ENCODE peak calls at places on chromosomes 5 and 9, in five cellular contexts. One of them, this sample, is unnamed. For H3K4me1, the result is how much of the 10 kb centered on the place peaks cover.

GRCh38 chr5:40446910-40447309 is 232.8 kb upstream of the PTGER4 start:
- DNase-seq in Peyer's patch: peak
- DNase-seq in vagina: no peak
- DNase-seq in SK-N-SH: no peak
- DNase-seq in tibial artery: no peak
- DNase-seq in this sample: no peak

GRCh38 chr9:87292449-87293191 is 205.0 kb upstream of the DAPK1 start:
- DNase-seq in SK-N-SH: no peak
- DNase-seq in tibial artery: no peak
- DNase-seq in Peyer's patch: no peak
- DNase-seq in vagina: no peak
- DNase-seq in this sample: no peak

GRCh38 chr9:131227112-131228058 is 48.9 kb downstream of the FAM78A start:
- DNase-seq in tibial artery: no peak
- DNase-seq in Peyer's patch: peak
- DNase-seq in vagina: no peak
- DNase-seq in SK-N-SH: peak
- DNase-seq in this sample: no peak

GRCh38 chr5:64140018-64140417 is 25.6 kb upstream of the RNF180 start:
- DNase-seq in Peyer's patch: no peak
- DNase-seq in tibial artery: no peak
- DNase-seq in SK-N-SH: no peak
- DNase-seq in vagina: no peak
- DNase-seq in this sample: no peak

GRCh38 chr9:14350766-14351165 is 36.8 kb upstream of the NFIB start:
- DNase-seq in Peyer's patch: no peak
- DNase-seq in vagina: no peak
- DNase-seq in SK-N-SH: peak
- DNase-seq in tibial artery: peak
- DNase-seq in this sample: no peak

GRCh38 chr5:32651638-32652037 is 59.5 kb upstream of the NPR3 start:
- DNase-seq in tibial artery: no peak
- DNase-seq in vagina: no peak
- DNase-seq in Peyer's patch: no peak
- DNase-seq in SK-N-SH: no peak
- DNase-seq in this sample: no peak

GRCh38 chr9:33162721-33163311 is 4.3 kb downstream of the B4GALT1 start:
- DNase-seq in tibial artery: peak
- DNase-seq in Peyer's patch: peak
- DNase-seq in vagina: no peak
- DNase-seq in SK-N-SH: no peak
- DNase-seq in this sample: no peak

GRCh38 chr5:95900383-95900958 is 61.2 kb downstream of the ELL2 start:
- DNase-seq in Peyer's patch: no peak
- DNase-seq in vagina: no peak
- DNase-seq in SK-N-SH: peak
- DNase-seq in tibial artery: no peak
- DNase-seq in this sample: peak

GRCh38 chr5:54646285-54647101 is 128.9 kb downstream of the SNX18 start:
- DNase-seq in SK-N-SH: no peak
- DNase-seq in tibial artery: peak
- DNase-seq in Peyer's patch: peak
- DNase-seq in vagina: no peak
- DNase-seq in this sample: peak

GRCh38 chr5:142598338-142598700 is 87.6 kb downstream of the FGF1 start:
- DNase-seq in tibial artery: no peak
- DNase-seq in vagina: no peak
- DNase-seq in Peyer's patch: no peak
- DNase-seq in SK-N-SH: no peak
- DNase-seq in this sample: no peak

GRCh38 chr5:142600611-142601360 is 85.1 kb downstream of the FGF1 start:
- DNase-seq in vagina: no peak
- DNase-seq in Peyer's patch: peak
- DNase-seq in SK-N-SH: no peak
- DNase-seq in tibial artery: peak
- DNase-seq in this sample: peak

GRCh38 chr5:142600092-142600491 is 85.8 kb downstream of the FGF1 start:
- DNase-seq in Peyer's patch: no peak
- DNase-seq in SK-N-SH: no peak
- DNase-seq in tibial artery: no peak
- DNase-seq in vagina: no peak
- DNase-seq in this sample: no peak

GRCh38 chr5:142597025-142597424 is 88.9 kb downstream of the FGF1 start:
- DNase-seq in tibial artery: no peak
- DNase-seq in Peyer's patch: no peak
- DNase-seq in SK-N-SH: no peak
- DNase-seq in vagina: no peak
- DNase-seq in this sample: no peak

DNA sequence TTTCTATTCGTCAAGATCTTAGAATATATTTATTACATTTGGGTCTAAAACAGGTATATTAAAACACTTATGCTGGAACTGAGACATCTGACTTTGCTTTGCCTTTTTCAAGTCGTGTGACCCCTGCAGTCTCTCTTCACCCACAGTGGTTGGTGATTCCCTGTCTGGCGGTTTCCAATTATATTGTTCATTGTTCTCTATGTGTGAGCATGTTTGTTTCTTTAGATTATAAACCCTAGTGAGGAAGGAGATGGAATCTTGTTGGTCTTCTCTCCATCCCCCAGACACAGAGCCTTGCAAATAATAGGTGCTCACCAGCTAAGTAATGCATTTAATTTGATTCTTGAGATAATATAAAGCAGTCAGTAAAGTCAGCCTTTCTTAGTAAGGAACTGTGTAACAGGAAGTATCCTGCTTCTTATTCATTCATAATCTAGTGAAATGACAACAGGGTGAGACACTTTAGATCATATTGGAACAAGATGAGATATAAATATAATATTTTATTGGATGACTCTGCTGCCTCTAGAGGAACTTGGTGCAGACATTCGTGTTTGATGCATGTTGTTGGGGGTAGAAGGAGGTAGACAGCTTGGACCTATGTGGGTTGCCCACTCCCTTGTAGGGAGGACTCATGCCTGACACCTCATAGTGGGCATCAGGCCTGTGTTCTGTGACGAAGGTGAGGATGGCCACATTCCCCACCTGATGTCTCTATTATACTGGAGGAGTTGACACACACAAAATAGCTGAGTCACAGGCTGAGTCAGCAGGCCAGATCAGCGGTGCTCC is 88.1 kb downstream of the FGF1 start:
- DNase-seq in tibial artery: no peak
- DNase-seq in vagina: no peak
- DNase-seq in SK-N-SH: no peak
- DNase-seq in Peyer's patch: no peak
- DNase-seq in this sample: no peak
- TF ChIP-seq CTCF in tibial artery: no peak
- TF ChIP-seq CTCF in vagina: no peak
- TF ChIP-seq CTCF in SK-N-SH: peak
- TF ChIP-seq CTCF in Peyer's patch: no peak
- TF ChIP-seq CTCF in this sample: no peak

DNA sequence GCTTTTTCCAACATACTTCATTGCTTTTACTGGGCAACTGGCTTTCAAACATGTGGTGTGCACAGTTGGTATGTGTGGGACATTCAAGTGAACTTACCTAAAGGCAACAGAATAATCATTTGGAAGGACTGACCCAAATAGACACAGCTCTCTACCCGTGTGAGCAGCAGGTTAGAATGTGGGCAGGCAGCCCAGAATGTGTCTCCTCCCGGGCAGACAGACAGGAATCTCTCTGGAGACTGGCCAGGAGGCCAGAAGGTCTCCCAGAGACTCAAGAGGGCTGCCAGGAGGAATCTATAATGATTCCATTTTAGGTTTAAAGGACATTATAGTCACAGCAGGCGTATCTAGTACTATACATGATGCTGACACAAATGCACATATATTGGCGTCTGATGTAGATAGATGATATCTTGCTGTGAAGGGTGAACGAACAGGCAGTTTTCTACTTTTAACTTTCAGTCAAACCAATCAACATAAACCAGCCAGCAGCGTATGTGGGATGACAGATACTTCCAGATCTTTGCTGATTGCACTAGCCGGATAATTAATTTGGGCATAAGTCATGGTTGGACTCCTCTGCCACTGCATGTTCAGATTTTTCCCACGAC is 297.4 kb upstream of the ZNF608 start:
- DNase-seq in Peyer's patch: no peak
- DNase-seq in tibial artery: no peak
- DNase-seq in SK-N-SH: peak
- DNase-seq in vagina: no peak
- DNase-seq in this sample: peak
- H3K27ac ChIP-seq in Peyer's patch: no peak
- H3K27ac ChIP-seq in tibial artery: no peak
- H3K27ac ChIP-seq in SK-N-SH: peak
- H3K27ac ChIP-seq in vagina: no peak
- H3K27ac ChIP-seq in this sample: no peak

DNA sequence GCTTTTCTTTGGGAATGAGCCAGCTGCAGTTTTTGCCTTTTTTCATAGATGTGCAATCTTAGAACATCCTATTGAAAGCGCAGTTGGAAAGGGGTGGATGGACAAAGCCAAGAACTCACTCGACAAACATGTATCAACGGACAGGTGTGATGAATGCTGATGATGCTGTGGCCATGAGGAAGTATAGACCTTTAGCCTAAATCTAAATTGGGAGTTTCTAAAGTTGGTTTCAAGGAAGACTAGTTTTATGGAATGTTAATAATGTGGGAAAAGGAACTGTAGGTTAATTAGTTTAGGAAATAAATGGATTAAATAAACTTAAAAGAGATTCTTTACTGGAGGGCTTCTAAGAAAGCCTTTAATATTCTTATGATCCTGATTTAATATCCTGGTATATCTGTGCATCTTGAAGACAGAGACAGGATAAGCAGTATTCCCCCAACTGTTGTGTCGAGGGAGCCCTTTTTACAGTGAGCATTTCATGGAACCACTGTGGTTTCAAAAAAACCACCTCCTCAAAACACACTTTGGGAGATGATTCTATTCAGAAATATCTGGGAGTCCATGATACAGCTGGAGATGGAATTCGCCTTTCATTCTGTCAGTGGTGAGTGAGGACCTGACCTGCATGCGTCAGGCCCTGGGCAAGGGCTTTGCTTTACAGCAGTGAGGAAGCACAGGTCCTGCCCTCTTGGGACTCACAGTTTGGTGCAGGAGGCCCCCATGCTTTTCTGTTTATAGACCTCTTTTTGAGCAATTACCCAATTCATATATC is 82.6 kb downstream of the AOPEP start:
- DNase-seq in Peyer's patch: no peak
- DNase-seq in tibial artery: no peak
- DNase-seq in vagina: no peak
- DNase-seq in SK-N-SH: no peak
- DNase-seq in this sample: no peak
- H3K4me1 ChIP-seq in Peyer's patch: under half
- H3K4me1 ChIP-seq in tibial artery: half or more
- H3K4me1 ChIP-seq in vagina: under half
- H3K4me1 ChIP-seq in SK-N-SH: under half
- H3K4me1 ChIP-seq in this sample: half or more

GRCh38 chr5:61277190-61277589 is 54.9 kb upstream of the ZSWIM6 start:
- DNase-seq in SK-N-SH: no peak
- DNase-seq in Peyer's patch: no peak
- DNase-seq in vagina: no peak
- DNase-seq in tibial artery: no peak
- DNase-seq in this sample: no peak
- TF ChIP-seq CTCF in SK-N-SH: peak
- TF ChIP-seq CTCF in Peyer's patch: no peak
- TF ChIP-seq CTCF in vagina: no peak
- TF ChIP-seq CTCF in tibial artery: no peak
- TF ChIP-seq CTCF in this sample: peak

GRCh38 chr9:93155716-93156474 is 21.8 kb upstream of the NINJ1 start:
- DNase-seq in Peyer's patch: no peak
- DNase-seq in vagina: no peak
- DNase-seq in tibial artery: no peak
- DNase-seq in SK-N-SH: no peak
- DNase-seq in this sample: no peak
- H3K27ac ChIP-seq in Peyer's patch: no peak
- H3K27ac ChIP-seq in vagina: no peak
- H3K27ac ChIP-seq in tibial artery: no peak
- H3K27ac ChIP-seq in SK-N-SH: no peak
- H3K27ac ChIP-seq in this sample: no peak

This sample was measured in heart left ventricle.